ENCODE peak calls at places on chromosomes 3 and 15, in nine cellular contexts. A is HepG2, F is A549, B is tibial artery, T is left lung, Y is cardiac muscle cell, L is breast epithelium, H is body of pancreas, S is left ventricle myocardium inferior. Z is an unnamed sample.

GRCh38 chr15:98599911-98600685 is 48.2 kb upstream of the IGF1R start:
- DNase-seq in S (no peak), B (no peak), H (peak), A (no peak), Y (no peak), F (no peak), T (peak), L (no peak), Z (no peak)

GRCh38 chr3:159643406-159643805 is 345.2 kb upstream of the IL12A start:
- DNase-seq in H (no peak), Y (no peak), S (no peak), L (no peak), F (no peak), A (no peak), B (no peak), T (no peak), Z (no peak)

GRCh38 chr3:27483117-27484001 is 825 bp downstream of the SLC4A7 start:
- DNase-seq in F (peak), S (peak), B (peak), H (peak), L (no peak), A (peak), Y (peak), T (peak), Z (peak)

GRCh38 chr15:75347222-75348033 is 589 bp downstream of the NEIL1 start:
- DNase-seq in T (peak), F (no peak), H (peak), B (peak), Y (peak), S (peak), L (peak), A (no peak), Z (peak)

GRCh38 chr3:184685646-184686045 is 26.2 kb downstream of the MAGEF1 start:
- DNase-seq in B (peak), Y (peak), T (no peak), S (no peak), F (no peak), L (no peak), A (no peak), H (no peak), Z (no peak)

GRCh38 chr15:50906954-50907865 is 1.3 kb upstream of the AP4E1 start:
- DNase-seq in B (no peak), L (no peak), F (peak), S (no peak), A (peak), Y (no peak), T (no peak), H (no peak), Z (peak)

GRCh38 chr3:184874709-184875644 is 63.0 kb downstream of the VPS8 start:
- DNase-seq in S (no peak), H (no peak), L (no peak), T (no peak), A (peak), Y (peak), F (peak), B (no peak), Z (peak)

GRCh38 chr15:91948001-91948608 is 94.6 kb downstream of the SLCO3A1 start:
- DNase-seq in A (no peak), S (peak), L (no peak), B (no peak), Y (peak), T (peak), F (peak), H (peak), Z (peak)

GRCh38 chr3:165254812-165255211 is 58.6 kb upstream of the SLITRK3 start:
- DNase-seq in A (peak), L (no peak), F (peak), T (no peak), H (no peak), B (no peak), S (no peak), Y (peak), Z (peak)

GRCh38 chr15:59991919-59992318 is 12.2 kb upstream of the FOXB1 start:
- DNase-seq in H (no peak), L (no peak), S (no peak), A (no peak), F (no peak), Y (no peak), B (no peak), T (no peak), Z (no peak)

GRCh38 chr15:64398575-64398974 is 10.9 kb downstream of the TRIP4 start:
- DNase-seq in B (no peak), Y (no peak), F (no peak), S (no peak), L (no peak), H (no peak), T (no peak), A (no peak), Z (no peak)

GRCh38 chr3:185076219-185076618 is 76.6 kb downstream of the C3orf70 start:
- DNase-seq in L (no peak), F (no peak), H (no peak), A (no peak), S (no peak), T (no peak), Y (no peak), B (no peak), Z (no peak)

GRCh38 chr3:41236198-41236597 is 36.9 kb downstream of the CTNNB1 start:
- DNase-seq in B (no peak), L (no peak), S (no peak), F (no peak), H (no peak), A (no peak), Y (no peak), T (no peak), Z (no peak)

GRCh38 chr3:127484601-127485388 is 105.7 kb downstream of the TPRA1 start:
- DNase-seq in S (no peak), T (peak), Y (no peak), L (no peak), H (no peak), A (no peak), B (peak), F (no peak), Z (no peak)

GRCh38 chr3:72100626-72101187 is 315.8 kb upstream of the PROK2 start:
- DNase-seq in L (no peak), S (peak), H (peak), A (no peak), B (peak), F (peak), Y (peak), T (peak), Z (peak)

GRCh38 chr3:3799173-3800075 is at the start of gene LRRN1:
- DNase-seq in A (no peak), S (peak), L (peak), Y (peak), T (peak), B (peak), H (peak), F (no peak), Z (no peak)

GRCh38 chr15:68565701-68566100 is 13.1 kb upstream of the CORO2B start:
- DNase-seq in T (peak), S (no peak), B (no peak), H (no peak), L (no peak), F (no peak), A (no peak), Y (no peak), Z (no peak)

GRCh38 chr15:41511331-41512077 is 2.1 kb downstream of the LTK start:
- DNase-seq in Y (no peak), B (no peak), L (no peak), F (no peak), A (no peak), S (no peak), T (no peak), H (peak), Z (no peak)

GRCh38 chr3:49412632-49413337 is 562 bp downstream of the TCTA start:
- DNase-seq in L (no peak), S (no peak), Y (no peak), A (no peak), T (no peak), H (no peak), B (no peak), F (no peak), Z (no peak)

GRCh38 chr3:186098740-186099139 is 10.1 kb downstream of the ETV5 start:
- DNase-seq in T (no peak), A (no peak), H (no peak), Y (no peak), F (no peak), S (no peak), L (no peak), B (no peak), Z (no peak)

GRCh38 chr15:85710340-85710842 is 84.3 kb downstream of the KLHL25 start:
- DNase-seq in H (no peak), A (no peak), L (no peak), T (no peak), F (no peak), B (no peak), S (no peak), Y (no peak), Z (no peak)

GRCh38 chr3:31977736-31978135 is 3.3 kb downstream of the OSBPL10 start:
- DNase-seq in H (no peak), S (no peak), F (no peak), T (no peak), B (no peak), Y (no peak), A (no peak), L (no peak), Z (no peak)

GRCh38 chr3:31960793-31961431 is 20.1 kb downstream of the OSBPL10 start:
- DNase-seq in H (no peak), Y (no peak), B (no peak), T (no peak), S (no peak), L (no peak), F (peak), A (peak), Z (peak)

GRCh38 chr3:57951106-57951882 is 56.9 kb upstream of the FLNB start:
- DNase-seq in Y (peak), S (peak), A (peak), T (peak), F (peak), H (peak), L (peak), B (peak), Z (peak)

GRCh38 chr15:23035964-23036566 is 3.3 kb downstream of the TUBGCP5 start:
- DNase-seq in B (no peak), T (no peak), A (peak), S (no peak), L (no peak), H (peak), F (peak), Y (peak), Z (peak)

GRCh38 chr3:54882114-54882833 is 45.6 kb downstream of the LRTM1 start:
- DNase-seq in T (no peak), F (peak), B (no peak), H (no peak), L (no peak), Y (no peak), A (no peak), S (no peak), Z (peak)

GRCh38 chr3:72460215-72461174 is 387.8 kb downstream of the SHQ1 start:
- DNase-seq in T (no peak), A (no peak), S (no peak), Y (no peak), B (no peak), H (no peak), F (no peak), L (no peak), Z (no peak)

GRCh38 chr15:85584791-85585360 is 204.5 kb downstream of the AKAP13 start:
- DNase-seq in F (no peak), B (no peak), A (no peak), Y (no peak), H (no peak), T (no peak), S (no peak), L (no peak), Z (no peak)

GRCh38 chr3:99842826-99843589 is 25.3 kb downstream of the CMSS1 start:
- DNase-seq in F (peak), L (no peak), H (no peak), Y (peak), S (no peak), T (no peak), B (no peak), A (peak), Z (peak)

GRCh38 chr15:76150508-76150907 is 90.7 kb downstream of the TMEM266 start:
- DNase-seq in H (peak), L (no peak), Y (no peak), F (no peak), T (no peak), B (peak), S (no peak), A (no peak), Z (no peak)

GRCh38 chr3:2352134-2352762 is 253.6 kb downstream of the CNTN4 start:
- DNase-seq in S (no peak), T (no peak), A (no peak), F (no peak), H (no peak), L (no peak), Y (no peak), B (no peak), Z (no peak)

GRCh38 chr3:52437326-52438103 is 7.4 kb downstream of the SEMA3G start:
- DNase-seq in S (no peak), H (peak), Y (no peak), T (peak), A (no peak), B (peak), L (peak), F (no peak), Z (peak)

GRCh38 chr3:181711325-181712135 is at the start of gene SOX2:
- DNase-seq in S (peak), L (no peak), A (peak), B (no peak), F (peak), T (peak), H (peak), Y (peak), Z (peak)

GRCh38 chr3:190645932-190646331 is 132.0 kb downstream of the IL1RAP start:
- DNase-seq in Y (no peak), F (no peak), H (no peak), T (no peak), A (no peak), L (no peak), S (no peak), B (no peak), Z (no peak)

GRCh38 chr3:151553873-151554272 is 93.0 kb upstream of the IGSF10 start:
- DNase-seq in A (no peak), B (peak), L (no peak), F (peak), H (peak), Y (no peak), T (peak), S (no peak), Z (no peak)

GRCh38 chr3:71875461-71875947 is 90.6 kb upstream of the PROK2 start:
- DNase-seq in B (peak), A (peak), T (peak), Y (peak), S (peak), H (peak), F (peak), L (peak), Z (peak)

GRCh38 chr3:135154186-135154585 is 359.1 kb downstream of the EPHB1 start:
- DNase-seq in S (no peak), H (no peak), Y (no peak), L (no peak), F (no peak), B (no peak), T (no peak), A (no peak), Z (no peak)

GRCh38 chr3:117589454-117589853 is 879.9 kb downstream of the TUSC7 start:
- DNase-seq in B (no peak), L (no peak), S (no peak), A (no peak), Y (peak), F (no peak), T (no peak), H (no peak), Z (no peak)

GRCh38 chr15:83284563-83285283 is at the start of gene BNC1:
- DNase-seq in B (no peak), H (no peak), T (no peak), A (no peak), S (no peak), Y (peak), L (no peak), F (no peak), Z (no peak)
- H3K4me3 ChIP-seq in B (peak), H (no peak), T (peak), A (no peak), S (peak), Y (peak), L (peak), F (peak), Z (peak)

GRCh38 chr3:145118303-145118702 is 1042.7 kb downstream of the PLOD2 start:
- DNase-seq in B (no peak), A (no peak), H (no peak), Y (no peak), L (no peak), S (no peak), F (no peak), T (no peak), Z (no peak)

GRCh38 chr3:145116769-145117168 is 1044.2 kb downstream of the PLOD2 start:
- DNase-seq in F (no peak), L (no peak), S (no peak), Y (no peak), H (no peak), A (no peak), T (no peak), B (no peak), Z (no peak)
- TF ChIP-seq CTCF in F (no peak), L (no peak), S (no peak), Y (no peak), H (no peak), A (no peak), T (no peak), B (no peak), Z (no peak)

DNA sequence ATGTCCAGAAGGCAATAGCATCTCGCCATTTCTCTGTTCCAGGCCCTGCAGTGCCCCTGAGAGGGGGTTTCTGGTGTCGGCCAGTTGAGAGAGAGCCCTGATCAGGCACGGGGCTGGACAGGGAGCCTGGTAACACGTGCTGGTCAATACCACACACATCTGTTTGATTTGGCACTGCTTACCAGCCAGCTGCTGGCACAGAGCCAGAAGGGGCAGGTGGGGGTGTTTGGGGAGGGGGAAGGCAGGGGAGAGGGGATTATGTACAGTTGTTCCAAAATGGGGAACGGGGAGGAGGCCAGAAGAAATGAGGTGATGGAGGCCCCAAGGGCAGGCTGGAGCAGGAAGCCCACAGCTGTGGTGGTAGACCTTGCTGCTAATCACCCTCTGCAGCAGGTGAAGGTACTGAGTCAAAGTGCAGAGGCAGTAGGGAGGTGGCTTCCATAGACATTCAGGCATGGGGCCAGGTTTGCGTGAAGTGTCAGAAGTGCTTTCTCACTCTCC is 153.5 kb upstream of the LPP start:
- DNase-seq in A (no peak), F (no peak), L (no peak), Y (no peak), H (peak), S (no peak), B (no peak), T (no peak), Z (no peak)
- H3K27ac ChIP-seq in A (peak), F (peak), L (no peak), Y (no peak), H (no peak), S (no peak), B (no peak), T (peak), Z (no peak)

GRCh38 chr3:170225166-170225565 is 2.9 kb downstream of the PRKCI start:
- DNase-seq in H (no peak), S (no peak), Y (no peak), L (no peak), T (no peak), F (no peak), A (no peak), B (no peak), Z (no peak)
- H3K4me3 ChIP-seq in H (no peak), S (no peak), Y (no peak), L (no peak), T (no peak), F (no peak), A (no peak), B (no peak), Z (no peak)

GRCh38 chr3:144773344-144773743 is 801.7 kb downstream of the DIPK2A start:
- DNase-seq in L (no peak), A (no peak), B (no peak), F (no peak), H (no peak), S (no peak), Y (no peak), T (no peak), Z (no peak)

GRCh38 chr3:144772372-144772771 is 800.7 kb downstream of the DIPK2A start:
- DNase-seq in T (no peak), F (no peak), H (no peak), S (no peak), Y (no peak), L (no peak), A (no peak), B (no peak), Z (no peak)

GRCh38 chr3:144770291-144770690 is 798.7 kb downstream of the DIPK2A start:
- DNase-seq in A (no peak), Y (no peak), B (no peak), T (no peak), S (no peak), H (no peak), F (no peak), L (no peak), Z (no peak)

GRCh38 chr3:144771401-144771870 is 799.8 kb downstream of the DIPK2A start:
- DNase-seq in S (no peak), T (no peak), Y (no peak), B (no peak), L (no peak), A (no peak), F (no peak), H (no peak), Z (no peak)

DNA sequence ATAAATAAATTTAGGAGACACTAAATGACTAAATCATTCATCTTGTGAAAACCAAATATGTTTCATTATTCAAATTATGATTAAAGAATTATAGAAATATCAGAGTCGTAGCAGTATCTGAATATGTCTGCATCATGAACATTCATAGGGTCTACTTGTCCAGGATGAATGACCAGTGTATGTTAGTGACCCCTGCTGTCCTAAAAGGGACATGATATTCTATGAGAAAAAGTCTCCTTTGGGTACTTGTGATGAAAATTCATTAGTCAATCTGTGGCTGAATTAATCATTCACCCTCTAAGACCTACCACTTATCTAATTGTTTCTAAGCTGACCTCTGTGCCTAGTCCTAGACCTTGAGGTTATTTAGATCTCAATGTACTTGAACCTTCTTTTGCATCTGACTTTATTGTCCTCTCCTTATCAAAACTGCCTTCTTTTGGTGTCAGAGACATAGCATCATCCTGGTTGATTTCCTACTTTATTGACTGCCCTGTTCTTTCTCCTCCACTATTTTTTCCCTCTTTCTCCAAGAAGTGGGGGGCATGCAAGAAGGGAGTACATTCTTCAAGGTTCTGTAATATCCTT is 799.3 kb downstream of the DIPK2A start:
- DNase-seq in T (no peak), F (peak), A (peak), H (no peak), Y (peak), B (no peak), L (no peak), S (no peak), Z (peak)
- TF ChIP-seq CTCF in T (no peak), F (peak), A (peak), H (peak), Y (peak), B (peak), L (peak), S (peak), Z (peak)

DNA sequence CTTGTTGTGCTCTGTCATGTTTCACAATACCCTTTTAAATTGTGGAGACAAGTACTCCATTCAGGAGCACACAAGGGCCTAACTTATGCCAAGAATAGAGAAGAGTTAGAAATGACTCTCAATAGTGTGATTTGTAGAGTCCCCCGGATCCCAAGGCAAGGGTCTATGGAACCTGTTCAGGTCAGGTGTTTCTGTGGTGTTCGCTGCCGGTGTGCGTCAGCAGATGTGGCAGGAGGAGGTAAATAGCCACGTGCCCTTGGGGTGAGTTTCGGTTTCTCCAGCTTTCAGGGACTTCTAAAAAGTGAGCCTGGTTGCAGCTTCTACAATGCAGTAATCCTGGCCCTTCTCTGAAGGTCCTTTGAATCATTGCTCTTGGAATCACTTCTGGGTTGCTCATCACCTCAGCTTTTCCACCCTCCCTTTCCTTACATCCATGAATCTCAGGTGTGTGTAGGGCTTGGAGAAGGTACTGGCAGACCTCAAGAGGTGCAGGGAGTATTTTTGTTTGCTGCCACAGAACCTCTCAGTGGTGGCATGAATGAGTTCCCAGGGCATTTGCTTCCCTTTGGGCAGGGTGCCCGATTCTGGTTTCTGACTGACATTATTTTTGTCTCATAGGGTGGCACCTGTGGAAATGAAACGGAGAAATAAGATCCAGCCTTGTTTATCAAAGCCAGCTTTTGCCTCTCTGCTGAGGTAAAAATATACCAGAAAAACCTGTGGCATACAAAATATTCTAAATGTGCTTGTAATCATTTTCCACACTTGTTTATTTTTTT is 7.3 kb downstream of the ST3GAL6 start:
- DNase-seq in L (peak), A (no peak), Y (no peak), F (no peak), T (no peak), S (peak), B (no peak), H (peak), Z (no peak)
- H3K27ac ChIP-seq in L (peak), A (no peak), Y (no peak), F (no peak), T (peak), S (peak), B (no peak), H (peak), Z (no peak)

GRCh38 chr3:119978554-119979208 is 115.6 kb downstream of the GSK3B start:
- DNase-seq in L (no peak), H (no peak), F (no peak), A (no peak), S (no peak), Y (no peak), B (no peak), T (no peak), Z (no peak)
- H3K4me3 ChIP-seq in L (no peak), H (no peak), F (no peak), A (no peak), S (peak), Y (no peak), B (no peak), T (no peak), Z (no peak)